ENCODE peak calls at places on chromosomes 1 and 21, in four cellular contexts. J is testis, V is IMR-90, M is right atrium auricular region. Q is an unnamed sample.

GRCh38 chr21:34770581-34770980 is 101.8 kb downstream of the CLIC6 start:
- DNase-seq in J (no peak), V (no peak), M (no peak), Q (no peak)

GRCh38 chr1:228012555-228012954 is 5.8 kb downstream of the WNT3A start:
- DNase-seq in J (peak; percentile 1), V (no peak), M (peak; percentile 7), Q (no peak)

GRCh38 chr1:104028670-104029069 is 279.0 kb downstream of the AMY1C start:
- DNase-seq in J (no peak), V (no peak), M (no peak), Q (no peak)

GRCh38 chr1:8847990-8848389 is 30.5 kb downstream of the ENO1 start:
- DNase-seq in J (no peak), V (no peak), M (no peak), Q (peak; percentile 55)

GRCh38 chr1:220274122-220274855 is 2.0 kb upstream of the RAB3GAP2 start:
- DNase-seq in J (no peak), V (peak; percentile 48), M (no peak), Q (no peak)

GRCh38 chr1:241721011-241721410 is 68.9 kb downstream of the WDR64 start:
- DNase-seq in J (no peak), V (no peak), M (no peak), Q (no peak)

GRCh38 chr1:1471389-1472045 is at the start of gene ATAD3B:
- DNase-seq in J (peak; percentile 97), V (peak; percentile 90), M (peak; percentile 95), Q (peak; percentile 95)

GRCh38 chr1:114341886-114342285 is 169.1 kb downstream of the TRIM33 start:
- DNase-seq in J (no peak), V (no peak), M (no peak), Q (no peak)

GRCh38 chr1:193185206-193185605 is 1.2 kb downstream of the B3GALT2 start:
- DNase-seq in J (no peak), V (no peak), M (no peak), Q (no peak)

GRCh38 chr1:195064358-195064757 is 1543.9 kb downstream of the KCNT2 start:
- DNase-seq in J (no peak), V (no peak), M (no peak), Q (no peak)

GRCh38 chr1:227356582-227357228 is 38.4 kb upstream of the CDC42BPA start:
- DNase-seq in J (no peak), V (no peak), M (no peak), Q (no peak)

GRCh38 chr1:9746211-9746610 is 77.6 kb downstream of the CLSTN1 start:
- DNase-seq in J (no peak), V (no peak), M (no peak), Q (no peak)

GRCh38 chr21:24220466-24220865 is 1386.8 kb downstream of the MRPL39 start:
- DNase-seq in J (no peak), V (peak; percentile 0), M (no peak), Q (no peak)

GRCh38 chr1:22258696-22259095 is 115.8 kb upstream of the WNT4 start:
- DNase-seq in J (no peak), V (peak; percentile 3), M (no peak), Q (no peak)

GRCh38 chr21:34544032-34544496 is 32.1 kb upstream of the KCNE1 start:
- DNase-seq in J (peak; percentile 75), V (peak; percentile 75), M (no peak), Q (peak; percentile 85)

GRCh38 chr1:64171797-64172281 is 31.6 kb upstream of the UBE2U start:
- DNase-seq in J (no peak), V (peak; percentile 85), M (no peak), Q (no peak)

GRCh38 chr1:227058321-227058751 is 118.2 kb downstream of the COQ8A start:
- DNase-seq in J (no peak), V (peak; percentile 80), M (no peak), Q (no peak)

GRCh38 chr1:163106364-163106987 is 37.3 kb downstream of the RGS4 start:
- DNase-seq in J (no peak), V (no peak), M (no peak), Q (no peak)

GRCh38 chr1:205963352-205963751 is 20.1 kb upstream of the SLC26A9 start:
- DNase-seq in J (no peak), V (peak; percentile 72), M (no peak), Q (no peak)

GRCh38 chr1:65174585-65174984 is 26.6 kb downstream of the AK4 start:
- DNase-seq in J (peak; percentile 63), V (peak; percentile 94), M (peak; percentile 86), Q (peak; percentile 29)

GRCh38 chr21:45352621-45353125 is 52.3 kb upstream of the COL18A1 start:
- DNase-seq in J (no peak), V (no peak), M (no peak), Q (no peak)

GRCh38 chr21:17660449-17660848 is 47.7 kb upstream of the BTG3 start:
- DNase-seq in J (no peak), V (no peak), M (no peak), Q (no peak)

GRCh38 chr1:215140135-215140534 is 57.6 kb downstream of the KCNK2 start:
- DNase-seq in J (no peak), V (peak; percentile 9), M (no peak), Q (no peak)

GRCh38 chr1:107544285-107544684 is 403.4 kb downstream of the NTNG1 start:
- DNase-seq in J (no peak), V (no peak), M (no peak), Q (no peak)

GRCh38 chr1:21818661-21819060 is 6.6 kb downstream of the LDLRAD2 start:
- DNase-seq in J (peak; percentile 37), V (no peak), M (no peak), Q (no peak)

GRCh38 chr1:119712342-119713038 is 756 bp downstream of the PHGDH start:
- DNase-seq in J (peak; percentile 79), V (peak; percentile 95), M (peak; percentile 80), Q (peak; percentile 75)

GRCh38 chr21:35779690-35780570 is 280.4 kb downstream of the SETD4 start:
- DNase-seq in J (peak; percentile 58), V (peak; percentile 91), M (no peak), Q (peak; percentile 38)

GRCh38 chr1:234368320-234369032 is 4.8 kb upstream of the COA6 start:
- DNase-seq in J (no peak), V (no peak), M (no peak), Q (no peak)

GRCh38 chr1:208030320-208031091 is 119.6 kb upstream of the CD34 start:
- DNase-seq in J (no peak), V (peak; percentile 37), M (no peak), Q (no peak)

GRCh38 chr1:238492271-238492670 is 601.5 kb upstream of the ZP4 start:
- DNase-seq in J (no peak), V (no peak), M (no peak), Q (no peak)

GRCh38 chr1:206878456-206878855 is 13.0 kb downstream of the IL20 start:
- DNase-seq in J (no peak), V (no peak), M (no peak), Q (no peak)

GRCh38 chr1:154966111-154966510 is 4.4 kb downstream of the SHC1 start:
- DNase-seq in J (no peak), V (no peak), M (no peak), Q (no peak)

GRCh38 chr1:107286125-107286524 is 145.3 kb downstream of the NTNG1 start:
- DNase-seq in J (no peak), V (no peak), M (no peak), Q (no peak)

GRCh38 chr1:60709426-60709825 is 372.9 kb upstream of the NFIA start:
- DNase-seq in J (no peak), V (no peak), M (no peak), Q (no peak)

GRCh38 chr1:89975540-89976125 is 19.3 kb upstream of the ZNF326 start:
- DNase-seq in J (no peak), V (no peak), M (no peak), Q (no peak)

DNA sequence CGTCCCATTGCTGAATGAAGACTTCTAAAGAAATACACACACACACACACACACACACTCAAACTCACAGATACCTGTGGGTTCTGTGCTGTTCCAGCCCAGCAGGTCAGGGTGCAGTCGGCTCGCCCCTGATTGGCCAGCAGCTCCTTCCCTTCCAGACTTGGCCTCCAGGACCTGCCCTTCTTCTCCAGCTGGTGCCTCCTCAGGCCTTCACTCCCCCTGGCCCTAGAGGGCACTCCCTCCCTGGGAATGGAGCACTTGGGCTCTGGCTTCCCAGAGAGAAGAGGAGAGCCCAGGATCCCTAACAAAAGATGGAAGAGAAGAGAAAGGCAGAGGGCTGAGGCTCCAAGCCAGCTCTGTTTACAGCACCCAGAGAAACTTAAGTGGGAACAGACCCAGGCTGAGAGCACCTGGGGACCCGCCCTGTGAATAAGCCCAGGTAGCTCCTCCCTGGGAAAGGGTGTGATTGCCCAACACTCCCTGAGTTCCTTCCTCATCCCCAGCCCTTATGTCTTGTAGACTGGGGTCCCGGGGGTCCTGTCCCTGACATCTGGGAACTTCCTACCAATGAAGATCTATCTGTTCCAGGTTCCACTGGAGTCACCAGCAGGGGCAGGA is at the start of gene PGLYRP3:
- DNase-seq in J (no peak), V (no peak), M (no peak), Q (no peak)
- TF ChIP-seq CTCF in J (no peak), V (no peak), M (no peak), Q (no peak)

GRCh38 chr1:92365378-92366044 is 66.7 kb downstream of the RPAP2 start:
- DNase-seq in J (no peak), V (no peak), M (no peak), Q (no peak)
- TF ChIP-seq CTCF in J (no peak), V (no peak), M (no peak), Q (no peak)

GRCh38 chr1:202189919-202190715 is 3.5 kb upstream of the LGR6 start:
- DNase-seq in J (peak; percentile 53), V (peak; percentile 6), M (no peak), Q (no peak)
- TF ChIP-seq CTCF in J (no peak), V (peak; percentile 18), M (no peak), Q (no peak)

DNA sequence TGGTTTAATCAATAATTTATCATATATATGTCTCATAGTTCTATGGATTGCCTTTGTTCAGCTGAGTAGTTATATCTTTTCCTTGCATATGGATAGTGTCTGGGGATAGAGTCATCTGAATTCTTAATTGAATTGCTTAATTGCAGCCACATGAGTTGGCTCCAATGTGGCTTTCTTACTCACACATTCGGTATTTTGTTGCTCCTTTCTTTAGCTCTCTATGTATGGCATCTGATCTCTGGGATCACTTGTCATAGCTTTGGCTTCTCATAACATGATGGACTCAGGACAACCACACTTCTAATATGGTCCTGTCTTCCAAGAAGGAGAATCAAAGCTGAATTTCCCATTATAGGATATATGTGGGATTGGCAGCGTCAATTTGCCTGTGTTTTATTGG is 716.2 kb downstream of the NCAM2 start:
- DNase-seq in J (no peak), V (peak; percentile 82), M (no peak), Q (no peak)
- TF ChIP-seq CTCF in J (no peak), V (no peak), M (no peak), Q (no peak)

DNA sequence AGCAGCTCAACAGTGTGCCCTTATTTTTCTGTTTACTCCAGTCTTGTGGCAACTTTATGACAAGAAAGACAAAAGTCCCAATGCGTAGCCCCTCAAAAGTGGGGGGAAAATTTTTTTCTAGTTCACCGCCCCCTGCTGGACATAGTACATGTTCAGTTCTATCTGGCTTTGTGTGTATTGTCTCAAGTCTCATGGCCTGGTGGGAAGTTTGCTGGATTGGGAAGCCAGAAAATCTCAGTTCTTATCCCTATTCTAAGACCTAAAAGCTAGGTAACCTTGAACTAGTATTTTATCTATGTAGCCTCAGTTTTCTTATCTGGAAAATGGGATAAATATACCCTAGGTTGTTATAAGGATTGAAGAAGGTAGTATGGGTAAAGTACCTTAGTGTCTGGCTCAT is 55.8 kb upstream of the LDLRAP1 start:
- DNase-seq in J (no peak), V (no peak), M (no peak), Q (no peak)
- TF ChIP-seq CTCF in J (peak; percentile 37), V (peak; percentile 19), M (peak; percentile 43), Q (no peak)

Q was measured in thyroid gland.